ENCODE peak calls at places on chromosomes 4 and X, in six cellular contexts. W, R, J, X, A and P are unnamed samples.

GRCh38 chrX:114365045-114365834 is 218.6 kb upstream of the HTR2C start:
- DNase-seq in W (no peak), R (no peak), J (no peak), X (no peak), A (no peak), P (no peak)

GRCh38 chr4:185309770-185310169 is 86.0 kb downstream of the LRP2BP start:
- DNase-seq in W (no peak), R (no peak), J (no peak), X (no peak), A (no peak), P (no peak)

GRCh38 chrX:17027931-17028330 is 81.5 kb downstream of the REPS2 start:
- DNase-seq in W (no peak), R (no peak), J (no peak), X (no peak), A (no peak), P (no peak)

GRCh38 chrX:9340619-9341304 is 124.1 kb upstream of the TBL1X start:
- DNase-seq in W (peak; percentile 20), R (no peak), J (peak; percentile 61), X (no peak), A (peak; percentile 25), P (no peak)

GRCh38 chr4:2817701-2818350 is 24.9 kb downstream of the SH3BP2 start:
- DNase-seq in W (peak; percentile 22), R (peak; percentile 38), J (peak; percentile 53), X (no peak), A (peak; percentile 43), P (peak; percentile 55)

GRCh38 chr4:84678976-84679744 is 96.2 kb downstream of the CDS1 start:
- DNase-seq in W (no peak), R (no peak), J (peak; percentile 2), X (no peak), A (no peak), P (no peak)

GRCh38 chr4:75036046-75036445 is 103.1 kb downstream of the PARM1 start:
- DNase-seq in W (no peak), R (no peak), J (no peak), X (no peak), A (no peak), P (no peak)

GRCh38 chr4:8273450-8273849 is 3.9 kb downstream of the HTRA3 start:
- DNase-seq in W (no peak), R (no peak), J (no peak), X (no peak), A (no peak), P (no peak)

GRCh38 chr4:182014989-182015388 is 228.2 kb upstream of the TENM3 start:
- DNase-seq in W (no peak), R (no peak), J (no peak), X (no peak), A (no peak), P (no peak)

DNA sequence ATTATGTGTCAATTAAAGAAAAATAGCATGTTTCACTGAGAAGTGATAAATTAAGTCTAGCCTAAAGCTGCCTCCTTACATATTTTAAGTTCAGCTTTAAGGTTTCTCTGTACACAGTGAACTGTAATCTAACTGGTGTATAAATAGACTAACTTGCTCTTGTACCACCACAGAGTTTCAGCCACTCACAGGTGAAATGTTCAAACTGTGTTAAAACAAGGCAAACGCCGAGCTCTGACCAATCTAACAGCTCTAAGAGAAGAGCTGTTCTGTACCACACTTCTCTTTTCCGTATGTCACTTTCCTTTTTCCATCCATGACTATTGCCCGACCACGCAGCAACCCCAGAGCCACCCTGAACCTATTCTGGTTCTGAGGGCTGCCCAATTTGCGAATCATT is 64.5 kb downstream of the DCHS2 start:
- DNase-seq in W (no peak), R (no peak), J (no peak), X (no peak), A (no peak), P (no peak)
- H3K27ac ChIP-seq in W (no peak overlapping the region), R (no peak overlapping the region), J (no peak overlapping the region), X (no peak overlapping the region), A (no peak overlapping the region), P (no peak overlapping the region)

GRCh38 chrX:44973420-44973932 is 100.5 kb downstream of the KDM6A start:
- DNase-seq in W (no peak), R (no peak), J (no peak), X (no peak), A (no peak), P (no peak)

GRCh38 chrX:44972132-44972531 is 99.1 kb downstream of the KDM6A start:
- DNase-seq in W (no peak), R (no peak), J (no peak), X (no peak), A (no peak), P (no peak)

GRCh38 chrX:44974462-44974861 is 101.5 kb downstream of the KDM6A start:
- DNase-seq in W (peak; percentile 50), R (peak; percentile 63), J (peak; percentile 48), X (peak; percentile 26), A (peak; percentile 76), P (peak; percentile 59)

GRCh38 chrX:44978976-44979375 is 106.0 kb downstream of the KDM6A start:
- DNase-seq in W (no peak), R (no peak), J (no peak), X (no peak), A (no peak), P (no peak)

DNA sequence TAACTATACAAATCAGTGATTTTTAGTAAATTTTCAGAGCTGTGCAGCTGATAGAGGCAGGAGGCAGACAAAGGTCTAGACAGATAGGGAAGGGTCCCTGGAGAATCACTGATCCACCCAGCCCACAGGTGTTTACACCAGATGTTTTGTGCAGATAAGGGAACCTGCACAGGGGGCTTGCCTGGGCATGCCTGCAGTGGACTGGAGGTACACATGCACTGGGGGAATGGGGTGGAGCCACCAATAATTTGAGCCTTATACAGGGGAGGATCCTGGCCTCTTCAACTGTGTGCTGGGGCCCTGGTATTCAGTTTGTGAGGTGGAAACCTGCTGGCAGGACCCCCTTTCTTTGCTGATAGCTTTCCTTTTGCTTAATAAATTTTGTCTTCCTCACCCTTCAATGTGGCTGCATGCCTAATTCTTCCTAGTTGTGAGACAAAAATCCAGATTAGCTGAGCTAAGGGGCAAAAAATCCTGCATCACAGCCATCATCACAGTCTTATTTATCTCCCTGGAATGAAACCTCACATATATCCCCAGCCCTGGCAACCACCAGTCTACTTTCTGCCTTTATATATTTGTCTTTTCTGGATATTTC is 102.8 kb downstream of the KDM6A start:
- DNase-seq in W (no peak), R (peak; percentile 63), J (peak; percentile 19), X (peak; percentile 46), A (no peak), P (no peak)
- H4K20me1 ChIP-seq in W (no peaks in the 10 kb centered on the region), R (no peaks in the 10 kb centered on the region), J (peaks cover 2% of the 10 kb centered on the region), X (no peaks in the 10 kb centered on the region), A (peaks cover 5% of the 10 kb centered on the region), P (no peaks in the 10 kb centered on the region)

GRCh38 chr4:186628058-186628711 is 72.8 kb upstream of the MTNR1A start:
- DNase-seq in W (no peak), R (no peak), J (no peak), X (no peak), A (no peak), P (peak; percentile 37)
- H3K27ac ChIP-seq in W (no peak overlapping the region), R (no peak overlapping the region), J (no peak overlapping the region), X (no peak overlapping the region), A (no peak overlapping the region), P (no peak overlapping the region)

GRCh38 chr4:152534541-152535231 is 1.2 kb downstream of the FBXW7 start:
- DNase-seq in W (peak; percentile 20), R (peak; percentile 26), J (peak; percentile 71), X (no peak), A (no peak), P (peak; percentile 11)
- H4K20me1 ChIP-seq in W (no peaks in the 10 kb centered on the region), R (no peaks in the 10 kb centered on the region), J (no peaks in the 10 kb centered on the region), X (no peaks in the 10 kb centered on the region), A (peaks cover 25% of the 10 kb centered on the region), P (peaks cover 19% of the 10 kb centered on the region)

GRCh38 chr4:166435449-166435848 is 562.4 kb downstream of the TLL1 start:
- DNase-seq in W (peak; percentile 22), R (peak; percentile 89), J (peak; percentile 47), X (peak; percentile 73), A (peak; percentile 94), P (no peak)
- H3K27ac ChIP-seq in W (peak overlapping the region; percentile 60), R (peak overlapping the region; percentile 26), J (peak overlapping the region; percentile 33), X (no peak overlapping the region), A (peak overlapping the region; percentile 99), P (no peak overlapping the region)

GRCh38 chr4:152064753-152065152 is 303.9 kb upstream of the GATB start:
- DNase-seq in W (no peak), R (no peak), J (no peak), X (no peak), A (no peak), P (no peak)
- H4K20me1 ChIP-seq in W (no peaks in the 10 kb centered on the region), R (no peaks in the 10 kb centered on the region), J (no peaks in the 10 kb centered on the region), X (no peaks in the 10 kb centered on the region), A (no peaks in the 10 kb centered on the region), P (no peaks in the 10 kb centered on the region)

GRCh38 chrX:1481636-1482529 is 29.2 kb upstream of the ASMTL start:
- DNase-seq in W (peak; percentile 67), R (peak; percentile 44), J (peak; percentile 82), X (no peak), A (peak; percentile 57), P (peak; percentile 50)
- H3K27ac ChIP-seq in W (no peak overlapping the region), R (no peak overlapping the region), J (peak overlapping the region; percentile 9), X (no peak overlapping the region), A (no peak overlapping the region), P (no peak overlapping the region)

GRCh38 chrX:13488706-13489105 is 80.7 kb upstream of the EGFL6 start:
- DNase-seq in W (no peak), R (no peak), J (peak; percentile 3), X (no peak), A (no peak), P (no peak)
- H4K20me1 ChIP-seq in W (no peaks in the 10 kb centered on the region), R (no peaks in the 10 kb centered on the region), J (no peaks in the 10 kb centered on the region), X (no peaks in the 10 kb centered on the region), A (no peaks in the 10 kb centered on the region), P (no peaks in the 10 kb centered on the region)